ENCODE peak calls at places on chromosome 4, in eight cellular contexts. One of them, this sample, is unnamed. For H3K27me3, the result is how much of the 10 kb centered on the place peaks cover.

GRCh38 chr4:26238426-26238781 is 82.4 kb upstream of the RBPJ start:
- DNase-seq in endodermal cell: no peak
- DNase-seq in spleen: no peak
- DNase-seq in ascending aorta: no peak
- DNase-seq in heart left ventricle: no peak
- DNase-seq in hepatocyte: peak
- DNase-seq in heart right ventricle: no peak
- DNase-seq in endothelial cell of umbilical vein: no peak
- DNase-seq in this sample: no peak

GRCh38 chr4:164718817-164719216 is 35.1 kb upstream of the SMIM31 start:
- DNase-seq in endodermal cell: no peak
- DNase-seq in spleen: no peak
- DNase-seq in ascending aorta: no peak
- DNase-seq in heart left ventricle: no peak
- DNase-seq in hepatocyte: no peak
- DNase-seq in heart right ventricle: no peak
- DNase-seq in endothelial cell of umbilical vein: no peak
- DNase-seq in this sample: no peak

GRCh38 chr4:113248320-113248719 is 198.9 kb downstream of the ANK2 start:
- DNase-seq in endodermal cell: peak
- DNase-seq in spleen: no peak
- DNase-seq in ascending aorta: no peak
- DNase-seq in heart left ventricle: no peak
- DNase-seq in hepatocyte: no peak
- DNase-seq in heart right ventricle: no peak
- DNase-seq in endothelial cell of umbilical vein: no peak
- DNase-seq in this sample: no peak

GRCh38 chr4:80215449-80216052 is 18.2 kb downstream of the PRDM8 start:
- DNase-seq in endodermal cell: no peak
- DNase-seq in spleen: no peak
- DNase-seq in ascending aorta: no peak
- DNase-seq in heart left ventricle: no peak
- DNase-seq in hepatocyte: peak
- DNase-seq in heart right ventricle: no peak
- DNase-seq in endothelial cell of umbilical vein: peak
- DNase-seq in this sample: no peak

GRCh38 chr4:7052923-7053715 is 9.9 kb downstream of the TADA2B start:
- DNase-seq in endodermal cell: no peak
- DNase-seq in spleen: peak
- DNase-seq in ascending aorta: peak
- DNase-seq in heart left ventricle: no peak
- DNase-seq in hepatocyte: no peak
- DNase-seq in heart right ventricle: peak
- DNase-seq in endothelial cell of umbilical vein: no peak
- DNase-seq in this sample: no peak

GRCh38 chr4:40301592-40301991 is 33.5 kb upstream of the CHRNA9 start:
- DNase-seq in endodermal cell: no peak
- DNase-seq in spleen: peak
- DNase-seq in ascending aorta: no peak
- DNase-seq in heart left ventricle: no peak
- DNase-seq in hepatocyte: no peak
- DNase-seq in heart right ventricle: no peak
- DNase-seq in endothelial cell of umbilical vein: no peak
- DNase-seq in this sample: peak

GRCh38 chr4:54268151-54268550 is 39.1 kb downstream of the PDGFRA start:
- DNase-seq in endodermal cell: no peak
- DNase-seq in spleen: no peak
- DNase-seq in ascending aorta: no peak
- DNase-seq in heart left ventricle: no peak
- DNase-seq in hepatocyte: no peak
- DNase-seq in heart right ventricle: no peak
- DNase-seq in endothelial cell of umbilical vein: no peak
- DNase-seq in this sample: no peak

GRCh38 chr4:62644372-62644771 is 1444.2 kb downstream of the ADGRL3 start:
- DNase-seq in endodermal cell: peak
- DNase-seq in spleen: no peak
- DNase-seq in ascending aorta: no peak
- DNase-seq in heart left ventricle: no peak
- DNase-seq in hepatocyte: peak
- DNase-seq in heart right ventricle: peak
- DNase-seq in endothelial cell of umbilical vein: no peak
- DNase-seq in this sample: no peak

GRCh38 chr4:123995939-123996338 is 599.3 kb downstream of the SPRY1 start:
- DNase-seq in endodermal cell: no peak
- DNase-seq in spleen: no peak
- DNase-seq in ascending aorta: no peak
- DNase-seq in heart left ventricle: no peak
- DNase-seq in hepatocyte: no peak
- DNase-seq in heart right ventricle: no peak
- DNase-seq in endothelial cell of umbilical vein: peak
- DNase-seq in this sample: no peak

GRCh38 chr4:140326395-140326993 is 47.0 kb upstream of the SCOC start:
- DNase-seq in endodermal cell: peak
- DNase-seq in spleen: no peak
- DNase-seq in ascending aorta: no peak
- DNase-seq in heart left ventricle: peak
- DNase-seq in hepatocyte: peak
- DNase-seq in heart right ventricle: peak
- DNase-seq in endothelial cell of umbilical vein: peak
- DNase-seq in this sample: no peak

GRCh38 chr4:22498866-22499265 is 17.0 kb downstream of the ADGRA3 start:
- DNase-seq in endodermal cell: no peak
- DNase-seq in spleen: no peak
- DNase-seq in ascending aorta: no peak
- DNase-seq in heart left ventricle: no peak
- DNase-seq in hepatocyte: no peak
- DNase-seq in heart right ventricle: no peak
- DNase-seq in endothelial cell of umbilical vein: no peak
- DNase-seq in this sample: no peak

GRCh38 chr4:116020141-116020722 is 906.8 kb upstream of the NDST4 start:
- DNase-seq in endodermal cell: no peak
- DNase-seq in spleen: no peak
- DNase-seq in ascending aorta: no peak
- DNase-seq in heart left ventricle: no peak
- DNase-seq in hepatocyte: no peak
- DNase-seq in heart right ventricle: no peak
- DNase-seq in endothelial cell of umbilical vein: no peak
- DNase-seq in this sample: no peak

GRCh38 chr4:116015062-116015461 is 901.6 kb upstream of the NDST4 start:
- DNase-seq in endodermal cell: no peak
- DNase-seq in spleen: no peak
- DNase-seq in ascending aorta: no peak
- DNase-seq in heart left ventricle: no peak
- DNase-seq in hepatocyte: no peak
- DNase-seq in heart right ventricle: no peak
- DNase-seq in endothelial cell of umbilical vein: no peak
- DNase-seq in this sample: no peak

GRCh38 chr4:116016201-116016600 is 902.8 kb upstream of the NDST4 start:
- DNase-seq in endodermal cell: no peak
- DNase-seq in spleen: no peak
- DNase-seq in ascending aorta: no peak
- DNase-seq in heart left ventricle: peak
- DNase-seq in hepatocyte: no peak
- DNase-seq in heart right ventricle: peak
- DNase-seq in endothelial cell of umbilical vein: no peak
- DNase-seq in this sample: no peak

GRCh38 chr4:116018831-116019230 is 905.4 kb upstream of the NDST4 start:
- DNase-seq in endodermal cell: no peak
- DNase-seq in spleen: no peak
- DNase-seq in ascending aorta: no peak
- DNase-seq in heart left ventricle: no peak
- DNase-seq in hepatocyte: no peak
- DNase-seq in heart right ventricle: no peak
- DNase-seq in endothelial cell of umbilical vein: no peak
- DNase-seq in this sample: no peak

GRCh38 chr4:116015549-116015948 is 902.1 kb upstream of the NDST4 start:
- DNase-seq in endodermal cell: no peak
- DNase-seq in spleen: no peak
- DNase-seq in ascending aorta: no peak
- DNase-seq in heart left ventricle: no peak
- DNase-seq in hepatocyte: no peak
- DNase-seq in heart right ventricle: no peak
- DNase-seq in endothelial cell of umbilical vein: no peak
- DNase-seq in this sample: no peak
- H3K27ac ChIP-seq in endodermal cell: no peak
- H3K27ac ChIP-seq in spleen: no peak
- H3K27ac ChIP-seq in ascending aorta: no peak
- H3K27ac ChIP-seq in heart left ventricle: no peak
- H3K27ac ChIP-seq in hepatocyte: no peak
- H3K27ac ChIP-seq in heart right ventricle: no peak
- H3K27ac ChIP-seq in endothelial cell of umbilical vein: no peak
- H3K27ac ChIP-seq in this sample: no peak

GRCh38 chr4:185086053-185086452 is 57.0 kb upstream of the SLC25A4 start:
- DNase-seq in endodermal cell: peak
- DNase-seq in spleen: no peak
- DNase-seq in ascending aorta: no peak
- DNase-seq in heart left ventricle: no peak
- DNase-seq in hepatocyte: no peak
- DNase-seq in heart right ventricle: no peak
- DNase-seq in endothelial cell of umbilical vein: no peak
- DNase-seq in this sample: no peak

GRCh38 chr4:185079271-185079905 is 61.1 kb downstream of the HELT start:
- DNase-seq in endodermal cell: no peak
- DNase-seq in spleen: no peak
- DNase-seq in ascending aorta: no peak
- DNase-seq in heart left ventricle: no peak
- DNase-seq in hepatocyte: no peak
- DNase-seq in heart right ventricle: no peak
- DNase-seq in endothelial cell of umbilical vein: no peak
- DNase-seq in this sample: no peak

GRCh38 chr4:185080545-185080944 is 62.3 kb downstream of the HELT start:
- DNase-seq in endodermal cell: no peak
- DNase-seq in spleen: no peak
- DNase-seq in ascending aorta: no peak
- DNase-seq in heart left ventricle: no peak
- DNase-seq in hepatocyte: no peak
- DNase-seq in heart right ventricle: no peak
- DNase-seq in endothelial cell of umbilical vein: no peak
- DNase-seq in this sample: no peak

DNA sequence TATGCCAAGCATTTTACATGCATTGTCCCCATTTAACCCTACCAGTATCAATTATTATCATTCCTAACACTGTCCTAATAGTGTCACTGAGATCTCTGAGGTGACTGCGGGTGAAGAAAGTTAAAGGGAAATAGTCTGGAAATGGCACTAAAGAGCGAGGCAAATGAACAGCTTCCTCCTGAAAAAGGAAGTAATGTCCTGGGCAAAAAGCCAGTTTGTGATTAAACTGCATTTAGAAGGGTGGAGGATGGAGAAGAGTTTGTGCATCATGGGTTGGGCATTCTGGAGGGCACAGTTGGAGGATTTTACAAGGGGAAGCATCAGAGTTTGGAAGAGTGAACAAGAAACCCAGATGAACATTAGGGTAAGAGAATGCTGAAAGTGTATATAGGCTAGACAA is 60.5 kb upstream of the SLC25A4 start:
- DNase-seq in endodermal cell: no peak
- DNase-seq in spleen: no peak
- DNase-seq in ascending aorta: no peak
- DNase-seq in heart left ventricle: no peak
- DNase-seq in hepatocyte: no peak
- DNase-seq in heart right ventricle: no peak
- DNase-seq in endothelial cell of umbilical vein: no peak
- DNase-seq in this sample: no peak
- H3K27me3 ChIP-seq in endodermal cell: under half
- H3K27me3 ChIP-seq in spleen: under half
- H3K27me3 ChIP-seq in ascending aorta: under half
- H3K27me3 ChIP-seq in heart left ventricle: under half
- H3K27me3 ChIP-seq in hepatocyte: under half
- H3K27me3 ChIP-seq in heart right ventricle: under half
- H3K27me3 ChIP-seq in endothelial cell of umbilical vein: under half
- H3K27me3 ChIP-seq in this sample: under half

DNA sequence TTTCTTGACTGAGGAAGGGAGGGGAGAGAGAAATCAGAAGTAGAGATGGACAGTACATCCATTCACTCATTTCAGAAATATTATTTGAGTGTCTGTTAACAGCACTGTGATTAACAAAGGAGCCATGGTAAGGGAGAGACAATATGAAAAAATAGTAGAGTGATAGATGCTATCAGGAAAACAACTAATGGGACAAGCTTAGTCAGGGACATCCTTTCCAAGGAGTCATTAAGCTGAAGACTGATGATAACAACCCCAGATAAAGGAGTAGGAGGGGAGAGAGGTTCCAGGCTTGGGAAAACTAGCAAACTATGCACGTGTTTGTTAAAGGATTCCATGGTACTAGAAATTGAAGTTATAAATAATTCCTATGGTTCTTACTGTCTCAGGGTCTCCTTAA is 122.2 kb downstream of the CBR4 start:
- DNase-seq in endodermal cell: no peak
- DNase-seq in spleen: no peak
- DNase-seq in ascending aorta: no peak
- DNase-seq in heart left ventricle: no peak
- DNase-seq in hepatocyte: no peak
- DNase-seq in heart right ventricle: no peak
- DNase-seq in endothelial cell of umbilical vein: peak
- DNase-seq in this sample: no peak
- H3K27ac ChIP-seq in endodermal cell: no peak
- H3K27ac ChIP-seq in spleen: no peak
- H3K27ac ChIP-seq in ascending aorta: peak
- H3K27ac ChIP-seq in heart left ventricle: no peak
- H3K27ac ChIP-seq in hepatocyte: no peak
- H3K27ac ChIP-seq in heart right ventricle: no peak
- H3K27ac ChIP-seq in endothelial cell of umbilical vein: no peak
- H3K27ac ChIP-seq in this sample: no peak

GRCh38 chr4:20844311-20844710 is 144.1 kb downstream of the PACRGL start:
- DNase-seq in endodermal cell: no peak
- DNase-seq in spleen: no peak
- DNase-seq in ascending aorta: no peak
- DNase-seq in heart left ventricle: no peak
- DNase-seq in hepatocyte: no peak
- DNase-seq in heart right ventricle: no peak
- DNase-seq in endothelial cell of umbilical vein: no peak
- DNase-seq in this sample: no peak
- H3K27me3 ChIP-seq in endodermal cell: under half
- H3K27me3 ChIP-seq in spleen: under half
- H3K27me3 ChIP-seq in ascending aorta: under half
- H3K27me3 ChIP-seq in heart left ventricle: under half
- H3K27me3 ChIP-seq in hepatocyte: under half
- H3K27me3 ChIP-seq in heart right ventricle: under half
- H3K27me3 ChIP-seq in endothelial cell of umbilical vein: under half
- H3K27me3 ChIP-seq in this sample: under half

GRCh38 chr4:118992149-118992548 is 103.5 kb downstream of the SYNPO2 start:
- DNase-seq in endodermal cell: no peak
- DNase-seq in spleen: no peak
- DNase-seq in ascending aorta: no peak
- DNase-seq in heart left ventricle: no peak
- DNase-seq in hepatocyte: no peak
- DNase-seq in heart right ventricle: no peak
- DNase-seq in endothelial cell of umbilical vein: no peak
- DNase-seq in this sample: no peak
- H3K27ac ChIP-seq in endodermal cell: no peak
- H3K27ac ChIP-seq in spleen: no peak
- H3K27ac ChIP-seq in ascending aorta: peak
- H3K27ac ChIP-seq in heart left ventricle: peak
- H3K27ac ChIP-seq in hepatocyte: no peak
- H3K27ac ChIP-seq in heart right ventricle: no peak
- H3K27ac ChIP-seq in endothelial cell of umbilical vein: no peak
- H3K27ac ChIP-seq in this sample: no peak

This sample was measured in CD8-positive, alpha-beta T cell.